ENCODE peak calls at places on chromosomes 4 and X, in eight cellular contexts. One of them, this sample, is unnamed.

GRCh38 chr4:137804906-137805511 is 272.7 kb upstream of the PCDH18 start:
- DNase-seq in activated CD4-positive, alpha-beta T cell treated with anti-CD3 and anti-CD28 coated beads, Interleukin-2, amount 50 U/mL, for 1 hour: no peak
- DNase-seq in head of caudate nucleus: no peak
- DNase-seq in hippocampal formation: no peak
- DNase-seq in cardiac muscle cell: no peak
- DNase-seq in endothelial cell: no peak
- DNase-seq in NCI-H1105 treated with DMSO at 0.1 percent for 48 hours: no peak
- DNase-seq in AG09319: no peak
- DNase-seq in this sample: no peak

GRCh38 chrX:25873196-25873595 is 264.9 kb upstream of the MAGEB18 start:
- DNase-seq in activated CD4-positive, alpha-beta T cell treated with anti-CD3 and anti-CD28 coated beads, Interleukin-2, amount 50 U/mL, for 1 hour: no peak
- DNase-seq in NCI-H1105 treated with DMSO at 0.1 percent for 48 hours: no peak
- DNase-seq in cardiac muscle cell: no peak
- DNase-seq in hippocampal formation: no peak
- DNase-seq in AG09319: no peak
- DNase-seq in head of caudate nucleus: no peak
- DNase-seq in endothelial cell: no peak
- DNase-seq in this sample: no peak

GRCh38 chr4:75848891-75849290 is 53.4 kb downstream of the PPEF2 start:
- DNase-seq in endothelial cell: no peak
- DNase-seq in hippocampal formation: no peak
- DNase-seq in activated CD4-positive, alpha-beta T cell treated with anti-CD3 and anti-CD28 coated beads, Interleukin-2, amount 50 U/mL, for 1 hour: no peak
- DNase-seq in head of caudate nucleus: no peak
- DNase-seq in cardiac muscle cell: no peak
- DNase-seq in NCI-H1105 treated with DMSO at 0.1 percent for 48 hours: no peak
- DNase-seq in AG09319: no peak
- DNase-seq in this sample: no peak

GRCh38 chr4:184798504-184798903 is 27.3 kb downstream of the ACSL1 start:
- DNase-seq in hippocampal formation: no peak
- DNase-seq in AG09319: no peak
- DNase-seq in cardiac muscle cell: no peak
- DNase-seq in head of caudate nucleus: no peak
- DNase-seq in endothelial cell: no peak
- DNase-seq in NCI-H1105 treated with DMSO at 0.1 percent for 48 hours: no peak
- DNase-seq in activated CD4-positive, alpha-beta T cell treated with anti-CD3 and anti-CD28 coated beads, Interleukin-2, amount 50 U/mL, for 1 hour: no peak
- DNase-seq in this sample: no peak

GRCh38 chr4:41144812-41145211 is 69.5 kb downstream of the APBB2 start:
- DNase-seq in endothelial cell: no peak
- DNase-seq in NCI-H1105 treated with DMSO at 0.1 percent for 48 hours: no peak
- DNase-seq in head of caudate nucleus: no peak
- DNase-seq in AG09319: no peak
- DNase-seq in cardiac muscle cell: no peak
- DNase-seq in activated CD4-positive, alpha-beta T cell treated with anti-CD3 and anti-CD28 coated beads, Interleukin-2, amount 50 U/mL, for 1 hour: no peak
- DNase-seq in hippocampal formation: no peak
- DNase-seq in this sample: no peak

GRCh38 chr4:10461091-10461849 is 4.0 kb upstream of the ZNF518B start:
- DNase-seq in activated CD4-positive, alpha-beta T cell treated with anti-CD3 and anti-CD28 coated beads, Interleukin-2, amount 50 U/mL, for 1 hour: peak
- DNase-seq in endothelial cell: peak
- DNase-seq in head of caudate nucleus: peak
- DNase-seq in cardiac muscle cell: peak
- DNase-seq in AG09319: no peak
- DNase-seq in hippocampal formation: no peak
- DNase-seq in NCI-H1105 treated with DMSO at 0.1 percent for 48 hours: no peak
- DNase-seq in this sample: no peak

GRCh38 chr4:1579834-1580686 is 104.1 kb downstream of the FAM53A start:
- DNase-seq in endothelial cell: peak
- DNase-seq in cardiac muscle cell: peak
- DNase-seq in hippocampal formation: no peak
- DNase-seq in AG09319: peak
- DNase-seq in head of caudate nucleus: peak
- DNase-seq in activated CD4-positive, alpha-beta T cell treated with anti-CD3 and anti-CD28 coated beads, Interleukin-2, amount 50 U/mL, for 1 hour: peak
- DNase-seq in NCI-H1105 treated with DMSO at 0.1 percent for 48 hours: peak
- DNase-seq in this sample: peak

GRCh38 chr4:150176559-150176958 is 98.3 kb downstream of the DCLK2 start:
- DNase-seq in hippocampal formation: no peak
- DNase-seq in cardiac muscle cell: peak
- DNase-seq in head of caudate nucleus: no peak
- DNase-seq in endothelial cell: no peak
- DNase-seq in NCI-H1105 treated with DMSO at 0.1 percent for 48 hours: peak
- DNase-seq in AG09319: peak
- DNase-seq in activated CD4-positive, alpha-beta T cell treated with anti-CD3 and anti-CD28 coated beads, Interleukin-2, amount 50 U/mL, for 1 hour: no peak
- DNase-seq in this sample: no peak

GRCh38 chrX:69015564-69016218 is 149.6 kb downstream of the PJA1 start:
- DNase-seq in activated CD4-positive, alpha-beta T cell treated with anti-CD3 and anti-CD28 coated beads, Interleukin-2, amount 50 U/mL, for 1 hour: no peak
- DNase-seq in AG09319: no peak
- DNase-seq in head of caudate nucleus: no peak
- DNase-seq in hippocampal formation: no peak
- DNase-seq in NCI-H1105 treated with DMSO at 0.1 percent for 48 hours: no peak
- DNase-seq in endothelial cell: no peak
- DNase-seq in cardiac muscle cell: no peak
- DNase-seq in this sample: no peak

GRCh38 chrX:123860983-123861382 is 1.1 kb downstream of the XIAP start:
- DNase-seq in activated CD4-positive, alpha-beta T cell treated with anti-CD3 and anti-CD28 coated beads, Interleukin-2, amount 50 U/mL, for 1 hour: no peak
- DNase-seq in head of caudate nucleus: no peak
- DNase-seq in AG09319: no peak
- DNase-seq in NCI-H1105 treated with DMSO at 0.1 percent for 48 hours: peak
- DNase-seq in endothelial cell: no peak
- DNase-seq in cardiac muscle cell: no peak
- DNase-seq in hippocampal formation: no peak
- DNase-seq in this sample: no peak

GRCh38 chr4:1712216-1713002 is at the start of gene SLBP:
- DNase-seq in head of caudate nucleus: peak
- DNase-seq in cardiac muscle cell: peak
- DNase-seq in AG09319: peak
- DNase-seq in NCI-H1105 treated with DMSO at 0.1 percent for 48 hours: peak
- DNase-seq in activated CD4-positive, alpha-beta T cell treated with anti-CD3 and anti-CD28 coated beads, Interleukin-2, amount 50 U/mL, for 1 hour: peak
- DNase-seq in hippocampal formation: peak
- DNase-seq in endothelial cell: peak
- DNase-seq in this sample: peak

GRCh38 chrX:129698150-129698549 is 40.6 kb upstream of the XPNPEP2 start:
- DNase-seq in AG09319: no peak
- DNase-seq in NCI-H1105 treated with DMSO at 0.1 percent for 48 hours: no peak
- DNase-seq in activated CD4-positive, alpha-beta T cell treated with anti-CD3 and anti-CD28 coated beads, Interleukin-2, amount 50 U/mL, for 1 hour: no peak
- DNase-seq in endothelial cell: no peak
- DNase-seq in cardiac muscle cell: no peak
- DNase-seq in hippocampal formation: no peak
- DNase-seq in head of caudate nucleus: no peak
- DNase-seq in this sample: no peak

GRCh38 chr4:124738994-124739393 is 26.5 kb upstream of the ANKRD50 start:
- DNase-seq in NCI-H1105 treated with DMSO at 0.1 percent for 48 hours: no peak
- DNase-seq in endothelial cell: no peak
- DNase-seq in cardiac muscle cell: no peak
- DNase-seq in hippocampal formation: no peak
- DNase-seq in head of caudate nucleus: no peak
- DNase-seq in AG09319: no peak
- DNase-seq in activated CD4-positive, alpha-beta T cell treated with anti-CD3 and anti-CD28 coated beads, Interleukin-2, amount 50 U/mL, for 1 hour: no peak
- DNase-seq in this sample: no peak